ENCODE peak calls at places on chromosomes 5 and 9, in eight cellular contexts. One of them, this sample, is unnamed. For H3K9me3, the result is how much of the 10 kb centered on the place peaks cover.

GRCh38 chr5:135737701-135738563 is 96.5 kb upstream of the SLC25A48 start:
- DNase-seq in A549: no peak
- DNase-seq in CD4-positive, alpha-beta memory T cell: no peak
- DNase-seq in lung: no peak
- DNase-seq in RWPE2: no peak
- DNase-seq in hepatocyte: no peak
- DNase-seq in stomach: no peak
- DNase-seq in uterus: no peak
- DNase-seq in this sample: no peak

GRCh38 chr9:33452828-33453271 is 5.5 kb upstream of the AQP3 start:
- DNase-seq in A549: peak
- DNase-seq in CD4-positive, alpha-beta memory T cell: peak
- DNase-seq in lung: peak
- DNase-seq in RWPE2: peak
- DNase-seq in hepatocyte: peak
- DNase-seq in stomach: peak
- DNase-seq in uterus: no peak
- DNase-seq in this sample: no peak

GRCh38 chr5:24005384-24005783 is 498.0 kb downstream of the PRDM9 start:
- DNase-seq in A549: no peak
- DNase-seq in CD4-positive, alpha-beta memory T cell: no peak
- DNase-seq in lung: no peak
- DNase-seq in RWPE2: no peak
- DNase-seq in hepatocyte: no peak
- DNase-seq in stomach: no peak
- DNase-seq in uterus: no peak
- DNase-seq in this sample: no peak

GRCh38 chr9:79568337-79569084 is 3.3 kb upstream of the TLE4 start:
- DNase-seq in A549: no peak
- DNase-seq in CD4-positive, alpha-beta memory T cell: no peak
- DNase-seq in lung: no peak
- DNase-seq in RWPE2: no peak
- DNase-seq in hepatocyte: no peak
- DNase-seq in stomach: no peak
- DNase-seq in uterus: no peak
- DNase-seq in this sample: no peak

GRCh38 chr5:1975898-1976765 is 93.4 kb upstream of the IRX4 start:
- DNase-seq in A549: no peak
- DNase-seq in CD4-positive, alpha-beta memory T cell: no peak
- DNase-seq in lung: no peak
- DNase-seq in RWPE2: no peak
- DNase-seq in hepatocyte: no peak
- DNase-seq in stomach: no peak
- DNase-seq in uterus: no peak
- DNase-seq in this sample: no peak

GRCh38 chr5:74402553-74402952 is 238.0 kb downstream of the ENC1 start:
- DNase-seq in A549: no peak
- DNase-seq in CD4-positive, alpha-beta memory T cell: no peak
- DNase-seq in lung: no peak
- DNase-seq in RWPE2: no peak
- DNase-seq in hepatocyte: no peak
- DNase-seq in stomach: no peak
- DNase-seq in uterus: no peak
- DNase-seq in this sample: no peak

GRCh38 chr5:172777381-172778222 is 6.6 kb upstream of the DUSP1 start:
- DNase-seq in A549: peak
- DNase-seq in CD4-positive, alpha-beta memory T cell: peak
- DNase-seq in lung: peak
- DNase-seq in RWPE2: peak
- DNase-seq in hepatocyte: peak
- DNase-seq in stomach: peak
- DNase-seq in uterus: peak
- DNase-seq in this sample: peak

GRCh38 chr5:16735092-16735970 is 118.5 kb upstream of the RETREG1 start:
- DNase-seq in A549: no peak
- DNase-seq in CD4-positive, alpha-beta memory T cell: no peak
- DNase-seq in lung: no peak
- DNase-seq in RWPE2: no peak
- DNase-seq in hepatocyte: peak
- DNase-seq in stomach: no peak
- DNase-seq in uterus: no peak
- DNase-seq in this sample: no peak

GRCh38 chr5:418681-419121 is 24.3 kb upstream of the EXOC3 start:
- DNase-seq in A549: no peak
- DNase-seq in CD4-positive, alpha-beta memory T cell: no peak
- DNase-seq in lung: no peak
- DNase-seq in RWPE2: no peak
- DNase-seq in hepatocyte: no peak
- DNase-seq in stomach: no peak
- DNase-seq in uterus: no peak
- DNase-seq in this sample: no peak

GRCh38 chr9:88537743-88538055 is 2.7 kb downstream of the NXNL2 start:
- DNase-seq in A549: peak
- DNase-seq in CD4-positive, alpha-beta memory T cell: peak
- DNase-seq in lung: peak
- DNase-seq in RWPE2: no peak
- DNase-seq in hepatocyte: peak
- DNase-seq in stomach: peak
- DNase-seq in uterus: peak
- DNase-seq in this sample: no peak

GRCh38 chr5:180205936-180206335 is 3.1 kb downstream of the RASGEF1C start:
- DNase-seq in A549: no peak
- DNase-seq in CD4-positive, alpha-beta memory T cell: no peak
- DNase-seq in lung: no peak
- DNase-seq in RWPE2: no peak
- DNase-seq in hepatocyte: no peak
- DNase-seq in stomach: no peak
- DNase-seq in uterus: no peak
- DNase-seq in this sample: no peak

GRCh38 chr5:58887311-58887710 is 304.4 kb downstream of the RAB3C start:
- DNase-seq in A549: no peak
- DNase-seq in CD4-positive, alpha-beta memory T cell: no peak
- DNase-seq in lung: no peak
- DNase-seq in RWPE2: no peak
- DNase-seq in hepatocyte: no peak
- DNase-seq in stomach: no peak
- DNase-seq in uterus: no peak
- DNase-seq in this sample: no peak

GRCh38 chr9:71506821-71507220 is 261.5 kb downstream of the CEMIP2 start:
- DNase-seq in A549: peak
- DNase-seq in CD4-positive, alpha-beta memory T cell: no peak
- DNase-seq in lung: no peak
- DNase-seq in RWPE2: no peak
- DNase-seq in hepatocyte: peak
- DNase-seq in stomach: no peak
- DNase-seq in uterus: no peak
- DNase-seq in this sample: no peak

GRCh38 chr5:163607256-163607655 is 101.8 kb downstream of the MAT2B start:
- DNase-seq in A549: no peak
- DNase-seq in CD4-positive, alpha-beta memory T cell: no peak
- DNase-seq in lung: no peak
- DNase-seq in RWPE2: no peak
- DNase-seq in hepatocyte: no peak
- DNase-seq in stomach: no peak
- DNase-seq in uterus: no peak
- DNase-seq in this sample: no peak

GRCh38 chr5:140131967-140132409 is 6.3 kb downstream of the IGIP start:
- DNase-seq in A549: no peak
- DNase-seq in CD4-positive, alpha-beta memory T cell: no peak
- DNase-seq in lung: peak
- DNase-seq in RWPE2: peak
- DNase-seq in hepatocyte: no peak
- DNase-seq in stomach: peak
- DNase-seq in uterus: no peak
- DNase-seq in this sample: peak

GRCh38 chr9:93205896-93206575 is 22.1 kb downstream of the WNK2 start:
- DNase-seq in A549: no peak
- DNase-seq in CD4-positive, alpha-beta memory T cell: no peak
- DNase-seq in lung: no peak
- DNase-seq in RWPE2: peak
- DNase-seq in hepatocyte: no peak
- DNase-seq in stomach: no peak
- DNase-seq in uterus: no peak
- DNase-seq in this sample: no peak

GRCh38 chr9:116656535-116656934 is 30.6 kb upstream of the TRIM32 start:
- DNase-seq in A549: no peak
- DNase-seq in CD4-positive, alpha-beta memory T cell: no peak
- DNase-seq in lung: no peak
- DNase-seq in RWPE2: no peak
- DNase-seq in hepatocyte: no peak
- DNase-seq in stomach: no peak
- DNase-seq in uterus: no peak
- DNase-seq in this sample: no peak

GRCh38 chr9:69412741-69413150 is 87.7 kb downstream of the ENTREP1 start:
- DNase-seq in A549: peak
- DNase-seq in CD4-positive, alpha-beta memory T cell: no peak
- DNase-seq in lung: peak
- DNase-seq in RWPE2: no peak
- DNase-seq in hepatocyte: peak
- DNase-seq in stomach: peak
- DNase-seq in uterus: peak
- DNase-seq in this sample: no peak

GRCh38 chr9:13786131-13786530 is 506.6 kb upstream of the MPDZ start:
- DNase-seq in A549: no peak
- DNase-seq in CD4-positive, alpha-beta memory T cell: no peak
- DNase-seq in lung: no peak
- DNase-seq in RWPE2: no peak
- DNase-seq in hepatocyte: no peak
- DNase-seq in stomach: no peak
- DNase-seq in uterus: peak
- DNase-seq in this sample: no peak

GRCh38 chr5:156500755-156501154 is 173.8 kb downstream of the SGCD start:
- DNase-seq in A549: no peak
- DNase-seq in CD4-positive, alpha-beta memory T cell: no peak
- DNase-seq in lung: no peak
- DNase-seq in RWPE2: no peak
- DNase-seq in hepatocyte: no peak
- DNase-seq in stomach: no peak
- DNase-seq in uterus: no peak
- DNase-seq in this sample: no peak
- H3K27ac ChIP-seq in A549: no peak
- H3K27ac ChIP-seq in CD4-positive, alpha-beta memory T cell: no peak
- H3K27ac ChIP-seq in lung: no peak
- H3K27ac ChIP-seq in RWPE2: no peak
- H3K27ac ChIP-seq in hepatocyte: no peak
- H3K27ac ChIP-seq in stomach: no peak
- H3K27ac ChIP-seq in uterus: no peak
- H3K27ac ChIP-seq in this sample: no peak

DNA sequence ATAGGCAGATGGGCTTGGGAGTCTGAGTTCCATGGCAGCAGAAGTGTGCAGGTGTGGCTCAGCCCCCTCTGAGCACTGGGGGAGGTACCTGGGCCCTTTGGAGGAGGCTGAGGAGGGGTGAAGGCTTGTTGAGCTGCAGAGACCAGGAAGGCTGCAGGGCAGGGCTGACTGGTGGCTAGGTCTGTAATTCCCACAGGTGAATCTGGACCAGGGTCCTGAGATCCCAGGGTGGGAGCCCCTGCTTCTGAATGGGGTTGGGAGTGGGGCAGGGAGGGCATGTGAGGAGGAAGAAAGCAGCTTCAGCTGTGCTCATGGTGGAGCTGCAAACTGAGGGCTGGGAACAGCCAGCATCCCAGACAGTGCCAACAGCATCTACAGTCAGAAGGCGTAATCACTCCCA is 111.1 kb downstream of the CACNA1B start:
- DNase-seq in A549: no peak
- DNase-seq in CD4-positive, alpha-beta memory T cell: no peak
- DNase-seq in lung: no peak
- DNase-seq in RWPE2: no peak
- DNase-seq in hepatocyte: no peak
- DNase-seq in stomach: peak
- DNase-seq in uterus: no peak
- DNase-seq in this sample: no peak
- H3K9me3 ChIP-seq in A549: under half
- H3K9me3 ChIP-seq in CD4-positive, alpha-beta memory T cell: under half
- H3K9me3 ChIP-seq in lung: under half
- H3K9me3 ChIP-seq in RWPE2: under half
- H3K9me3 ChIP-seq in hepatocyte: under half
- H3K9me3 ChIP-seq in stomach: under half
- H3K9me3 ChIP-seq in uterus: under half
- H3K9me3 ChIP-seq in this sample: under half

DNA sequence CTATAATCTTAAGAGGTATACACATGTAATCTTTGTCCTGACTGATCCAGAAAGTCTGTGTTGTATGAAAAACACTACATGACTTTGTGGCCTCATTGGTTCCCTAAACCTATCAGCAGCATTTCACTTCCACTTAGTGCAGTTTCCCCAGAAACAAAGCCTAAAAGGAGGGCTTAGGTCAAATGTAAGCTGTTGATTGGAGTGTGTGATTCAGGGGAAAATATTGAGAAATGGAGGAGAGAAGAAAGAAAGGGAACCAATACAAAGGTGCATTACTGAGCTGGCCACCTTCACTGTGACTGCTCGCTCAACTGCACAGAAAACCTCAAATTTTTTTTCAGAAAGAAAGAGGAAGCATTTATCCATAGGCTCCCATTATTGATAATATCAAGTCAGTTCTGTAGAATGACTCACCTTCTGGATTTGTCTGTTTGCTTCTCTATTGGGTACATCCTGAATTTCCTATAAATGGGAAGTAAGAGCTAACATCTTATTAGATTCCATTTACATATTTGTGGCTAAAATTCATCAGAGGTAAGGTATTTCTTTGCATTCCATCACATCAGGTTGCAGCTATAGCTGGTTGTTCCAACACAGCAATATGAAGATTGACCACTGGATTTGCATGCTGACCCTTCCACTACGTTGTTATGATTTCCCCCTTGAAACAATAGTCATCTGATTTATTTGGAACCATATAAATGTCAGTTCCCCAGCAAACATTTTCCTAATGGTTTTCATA is 10.3 kb upstream of the FST start:
- DNase-seq in A549: no peak
- DNase-seq in CD4-positive, alpha-beta memory T cell: no peak
- DNase-seq in lung: no peak
- DNase-seq in RWPE2: no peak
- DNase-seq in hepatocyte: no peak
- DNase-seq in stomach: no peak
- DNase-seq in uterus: no peak
- DNase-seq in this sample: no peak
- H3K27ac ChIP-seq in A549: no peak
- H3K27ac ChIP-seq in CD4-positive, alpha-beta memory T cell: no peak
- H3K27ac ChIP-seq in lung: no peak
- H3K27ac ChIP-seq in RWPE2: peak
- H3K27ac ChIP-seq in hepatocyte: no peak
- H3K27ac ChIP-seq in stomach: no peak
- H3K27ac ChIP-seq in uterus: no peak
- H3K27ac ChIP-seq in this sample: no peak

GRCh38 chr5:103075442-103075841 is 44.5 kb downstream of the GIN1 start:
- DNase-seq in A549: no peak
- DNase-seq in CD4-positive, alpha-beta memory T cell: no peak
- DNase-seq in lung: no peak
- DNase-seq in RWPE2: no peak
- DNase-seq in hepatocyte: no peak
- DNase-seq in stomach: no peak
- DNase-seq in uterus: no peak
- DNase-seq in this sample: no peak

DNA sequence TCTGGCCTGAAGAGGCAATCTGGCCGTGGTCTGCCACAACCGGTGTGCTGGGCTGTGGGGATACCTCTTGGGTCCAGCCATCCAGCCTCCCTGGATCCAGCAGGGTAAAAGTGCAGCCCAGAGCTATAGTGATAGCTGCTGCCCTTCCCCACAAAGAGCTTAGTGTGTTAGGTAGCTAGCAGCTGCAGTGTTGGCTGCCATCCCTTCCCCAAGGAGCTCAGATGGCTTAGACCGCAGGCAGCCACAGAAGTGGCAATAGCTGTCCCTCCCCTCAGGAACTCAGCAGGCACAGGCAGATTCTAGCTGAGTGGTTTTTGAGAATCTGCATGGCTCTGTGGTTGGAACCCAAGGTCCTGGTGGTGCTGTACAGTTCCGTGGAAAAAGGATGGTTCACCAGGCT is 40.1 kb downstream of the GIN1 start:
- DNase-seq in A549: no peak
- DNase-seq in CD4-positive, alpha-beta memory T cell: no peak
- DNase-seq in lung: no peak
- DNase-seq in RWPE2: no peak
- DNase-seq in hepatocyte: no peak
- DNase-seq in stomach: no peak
- DNase-seq in uterus: no peak
- DNase-seq in this sample: no peak
- H3K9me3 ChIP-seq in A549: half or more
- H3K9me3 ChIP-seq in CD4-positive, alpha-beta memory T cell: under half
- H3K9me3 ChIP-seq in lung: under half
- H3K9me3 ChIP-seq in RWPE2: under half
- H3K9me3 ChIP-seq in hepatocyte: under half
- H3K9me3 ChIP-seq in stomach: half or more
- H3K9me3 ChIP-seq in uterus: half or more
- H3K9me3 ChIP-seq in this sample: under half

This sample was measured in CD4-positive, CD25-positive, alpha-beta regulatory T cell.